ENCODE peak calls at places on chromosomes 4 and X, in five cellular contexts. U is activated B cell treated with CpG ODN at 0.5 μM for 24 hours, N is neuronal stem cell, Q is ELR, B is left cardiac atrium. G is an unnamed sample.

GRCh38 chr4:134691915-134692314 is 490.3 kb upstream of the PABPC4L start:
- DNase-seq in B (no peak), U (no peak), Q (peak), N (no peak), G (no peak)

GRCh38 chr4:187268940-187269339 is 545.3 kb upstream of the FAT1 start:
- DNase-seq in B (no peak), Q (peak), N (no peak), U (no peak), G (no peak)

GRCh38 chrX:41085883-41086626 is 810 bp downstream of the USP9X start:
- DNase-seq in Q (peak), B (peak), N (no peak), U (peak), G (peak)

GRCh38 chr4:85842540-85842939 is 367.6 kb downstream of the ARHGAP24 start:
- DNase-seq in N (no peak), Q (no peak), U (no peak), B (no peak), G (no peak)

GRCh38 chr4:182837831-182838230 is 79.4 kb downstream of the DCTD start:
- DNase-seq in N (no peak), U (no peak), Q (no peak), B (no peak), G (no peak)

GRCh38 chr4:81304871-81305270 is 89.8 kb upstream of the PRKG2 start:
- DNase-seq in U (no peak), Q (no peak), N (no peak), B (no peak), G (no peak)

GRCh38 chr4:39539026-39539690 is 11.9 kb upstream of the UGDH start:
- DNase-seq in Q (no peak), B (no peak), N (no peak), U (no peak), G (no peak)

GRCh38 chr4:184810720-184811119 is 15.0 kb downstream of the ACSL1 start:
- DNase-seq in U (no peak), B (no peak), N (no peak), Q (no peak), G (no peak)

GRCh38 chr4:22345055-22345454 is 170.8 kb downstream of the ADGRA3 start:
- DNase-seq in Q (no peak), B (no peak), N (no peak), U (no peak), G (no peak)

GRCh38 chr4:120965938-120966337 is 43.4 kb upstream of the PRDM5 start:
- DNase-seq in Q (no peak), B (no peak), U (no peak), N (no peak), G (no peak)

GRCh38 chr4:101950258-101950979 is 159.9 kb downstream of the BANK1 start:
- DNase-seq in N (no peak), B (no peak), U (no peak), Q (no peak), G (no peak)

GRCh38 chr4:56730097-56730496 is 49.0 kb upstream of the HOPX start:
- DNase-seq in N (no peak), U (no peak), B (no peak), Q (no peak), G (no peak)

GRCh38 chrX:150358651-150359050 is 4.5 kb upstream of the MAMLD1 start:
- DNase-seq in N (no peak), Q (no peak), B (no peak), U (no peak), G (no peak)

GRCh38 chr4:1194028-1194900 is 21.9 kb upstream of the SPON2 start:
- DNase-seq in Q (no peak), N (no peak), B (peak), U (peak), G (no peak)

GRCh38 chr4:85509882-85510631 is 35.1 kb downstream of the ARHGAP24 start:
- DNase-seq in U (no peak), N (no peak), Q (no peak), B (no peak), G (no peak)

GRCh38 chrX:1754077-1754476 is 139.2 kb downstream of the ASMT start:
- DNase-seq in N (no peak), B (no peak), U (no peak), Q (peak), G (peak)

GRCh38 chrX:30373951-30374350 is 64.8 kb upstream of the NR0B1 start:
- DNase-seq in U (no peak), Q (no peak), B (no peak), N (no peak), G (no peak)

GRCh38 chr4:59249110-59249509 is 1951.0 kb upstream of the ADGRL3 start:
- DNase-seq in Q (no peak), B (no peak), N (no peak), U (no peak), G (no peak)

GRCh38 chr4:10333942-10334341 is 123.3 kb downstream of the ZNF518B start:
- DNase-seq in B (no peak), U (no peak), Q (no peak), N (no peak), G (no peak)

GRCh38 chrX:40154853-40155616 is 57.3 kb upstream of the BCOR start:
- DNase-seq in B (peak), U (no peak), N (no peak), Q (peak), G (no peak)

GRCh38 chr4:127832585-127832984 is 48.1 kb upstream of the PLK4 start:
- DNase-seq in B (no peak), N (no peak), Q (no peak), U (no peak), G (no peak)

GRCh38 chr4:138861130-138861529 is 154.5 kb upstream of the NOCT start:
- DNase-seq in N (no peak), U (no peak), Q (peak), B (no peak), G (no peak)

GRCh38 chrX:44431206-44431605 is 87.7 kb upstream of the EFHC2 start:
- DNase-seq in B (no peak), Q (peak), N (no peak), U (no peak), G (no peak)

GRCh38 chrX:149760965-149761364 is 12.9 kb upstream of the HSFX1 start:
- DNase-seq in U (no peak), Q (no peak), B (no peak), N (no peak), G (no peak)

GRCh38 chr4:141154725-141155124 is 21.5 kb upstream of the RNF150 start:
- DNase-seq in U (no peak), B (no peak), Q (no peak), N (no peak), G (no peak)

GRCh38 chr4:175671491-175671934 is 140.6 kb downstream of the GPM6A start:
- DNase-seq in U (no peak), N (peak), Q (peak), B (no peak), G (no peak)

GRCh38 chr4:18421519-18421918 is 400.0 kb upstream of the LCORL start:
- DNase-seq in U (no peak), N (no peak), Q (no peak), B (no peak), G (no peak)

GRCh38 chrX:40012800-40013682 is 84.7 kb downstream of the BCOR start:
- DNase-seq in N (no peak), Q (peak), U (peak), B (peak), G (peak)

GRCh38 chr4:75710246-75710645 is 14.1 kb upstream of the USO1 start:
- DNase-seq in Q (no peak), U (no peak), B (no peak), N (no peak), G (no peak)

GRCh38 chrX:37646254-37646653 is 39.3 kb upstream of the XK start:
- DNase-seq in N (no peak), B (no peak), Q (peak), U (no peak), G (no peak)

GRCh38 chrX:16212024-16212423 is 44.7 kb downstream of the MAGEB17 start:
- DNase-seq in B (no peak), Q (peak), N (no peak), U (no peak), G (no peak)

GRCh38 chr4:15864771-15865566 is 73.6 kb downstream of the FGFBP1 start:
- DNase-seq in N (no peak), Q (no peak), U (no peak), B (no peak), G (no peak)

GRCh38 chr4:52704133-52704532 is 45.0 kb upstream of the USP46 start:
- DNase-seq in N (no peak), U (no peak), B (no peak), Q (no peak), G (no peak)

GRCh38 chrX:82782014-82782413 is 726.1 kb upstream of the POU3F4 start:
- DNase-seq in Q (no peak), N (no peak), U (no peak), B (no peak), G (no peak)

GRCh38 chr4:53809816-53810215 is 218.5 kb upstream of the LNX1 start:
- DNase-seq in N (no peak), Q (no peak), U (no peak), B (no peak), G (no peak)

GRCh38 chrX:21723097-21723496 is 34.8 kb downstream of the SMPX start:
- DNase-seq in U (no peak), B (no peak), Q (peak), N (no peak), G (no peak)